ENCODE peak calls at places on chromosomes 13 and 19, in seven cellular contexts. One of them, this sample, is unnamed. For H3K9me3 and H3K36me3, the result is how much of the 10 kb centered on the place peaks cover.

GRCh38 chr19:58252102-58252685 is 23.5 kb downstream of the ZNF544 start:
- DNase-seq in astrocyte: no peak
- DNase-seq in HAP-1: no peak
- DNase-seq in CD8-positive, alpha-beta T cell: no peak
- DNase-seq in left ventricle myocardium inferior: no peak
- DNase-seq in ovary: no peak
- DNase-seq in CD8-positive, alpha-beta memory T cell: no peak
- DNase-seq in this sample: no peak

GRCh38 chr13:20230913-20231838 is 943 bp downstream of the GJB6 start:
- DNase-seq in astrocyte: no peak
- DNase-seq in HAP-1: no peak
- DNase-seq in CD8-positive, alpha-beta T cell: no peak
- DNase-seq in left ventricle myocardium inferior: no peak
- DNase-seq in ovary: no peak
- DNase-seq in CD8-positive, alpha-beta memory T cell: no peak
- DNase-seq in this sample: no peak

GRCh38 chr19:41218615-41219507 is at the start of gene AXL:
- DNase-seq in astrocyte: peak
- DNase-seq in HAP-1: no peak
- DNase-seq in CD8-positive, alpha-beta T cell: no peak
- DNase-seq in left ventricle myocardium inferior: peak
- DNase-seq in ovary: peak
- DNase-seq in CD8-positive, alpha-beta memory T cell: no peak
- DNase-seq in this sample: peak

GRCh38 chr13:73059460-73060250 is 850 bp downstream of the KLF5 start:
- DNase-seq in astrocyte: no peak
- DNase-seq in HAP-1: no peak
- DNase-seq in CD8-positive, alpha-beta T cell: peak
- DNase-seq in left ventricle myocardium inferior: peak
- DNase-seq in ovary: peak
- DNase-seq in CD8-positive, alpha-beta memory T cell: peak
- DNase-seq in this sample: peak

GRCh38 chr19:32627714-32628253 is 46.8 kb downstream of the PDCD5 start:
- DNase-seq in astrocyte: no peak
- DNase-seq in HAP-1: no peak
- DNase-seq in CD8-positive, alpha-beta T cell: no peak
- DNase-seq in left ventricle myocardium inferior: no peak
- DNase-seq in ovary: no peak
- DNase-seq in CD8-positive, alpha-beta memory T cell: no peak
- DNase-seq in this sample: no peak

GRCh38 chr19:41995959-41996797 is 2.1 kb upstream of the ATP1A3 start:
- DNase-seq in astrocyte: no peak
- DNase-seq in HAP-1: no peak
- DNase-seq in CD8-positive, alpha-beta T cell: no peak
- DNase-seq in left ventricle myocardium inferior: no peak
- DNase-seq in ovary: no peak
- DNase-seq in CD8-positive, alpha-beta memory T cell: no peak
- DNase-seq in this sample: no peak

GRCh38 chr19:18203408-18203862 is 407 bp downstream of the RAB3A start:
- DNase-seq in astrocyte: no peak
- DNase-seq in HAP-1: no peak
- DNase-seq in CD8-positive, alpha-beta T cell: peak
- DNase-seq in left ventricle myocardium inferior: peak
- DNase-seq in ovary: peak
- DNase-seq in CD8-positive, alpha-beta memory T cell: peak
- DNase-seq in this sample: peak

GRCh38 chr19:19083413-19084178 is 19.8 kb downstream of the SLC25A42 start:
- DNase-seq in astrocyte: no peak
- DNase-seq in HAP-1: no peak
- DNase-seq in CD8-positive, alpha-beta T cell: no peak
- DNase-seq in left ventricle myocardium inferior: peak
- DNase-seq in ovary: no peak
- DNase-seq in CD8-positive, alpha-beta memory T cell: no peak
- DNase-seq in this sample: no peak

GRCh38 chr19:57362419-57362818 is 932 bp upstream of the TRAPPC2B start:
- DNase-seq in astrocyte: no peak
- DNase-seq in HAP-1: no peak
- DNase-seq in CD8-positive, alpha-beta T cell: no peak
- DNase-seq in left ventricle myocardium inferior: no peak
- DNase-seq in ovary: no peak
- DNase-seq in CD8-positive, alpha-beta memory T cell: no peak
- DNase-seq in this sample: no peak

GRCh38 chr19:50897612-50898011 is 13.6 kb downstream of the KLK4 start:
- DNase-seq in astrocyte: no peak
- DNase-seq in HAP-1: no peak
- DNase-seq in CD8-positive, alpha-beta T cell: no peak
- DNase-seq in left ventricle myocardium inferior: no peak
- DNase-seq in ovary: no peak
- DNase-seq in CD8-positive, alpha-beta memory T cell: no peak
- DNase-seq in this sample: no peak

GRCh38 chr19:57642396-57643046 is 9.6 kb downstream of the ZNF211 start:
- DNase-seq in astrocyte: no peak
- DNase-seq in HAP-1: no peak
- DNase-seq in CD8-positive, alpha-beta T cell: no peak
- DNase-seq in left ventricle myocardium inferior: no peak
- DNase-seq in ovary: no peak
- DNase-seq in CD8-positive, alpha-beta memory T cell: no peak
- DNase-seq in this sample: no peak

GRCh38 chr13:40352385-40352778 is 314.1 kb downstream of the FOXO1 start:
- DNase-seq in astrocyte: no peak
- DNase-seq in HAP-1: no peak
- DNase-seq in CD8-positive, alpha-beta T cell: no peak
- DNase-seq in left ventricle myocardium inferior: peak
- DNase-seq in ovary: no peak
- DNase-seq in CD8-positive, alpha-beta memory T cell: no peak
- DNase-seq in this sample: no peak

GRCh38 chr13:109344552-109345157 is 441.7 kb downstream of the IRS2 start:
- DNase-seq in astrocyte: peak
- DNase-seq in HAP-1: no peak
- DNase-seq in CD8-positive, alpha-beta T cell: no peak
- DNase-seq in left ventricle myocardium inferior: no peak
- DNase-seq in ovary: no peak
- DNase-seq in CD8-positive, alpha-beta memory T cell: no peak
- DNase-seq in this sample: no peak

GRCh38 chr13:71339736-71340135 is 527.3 kb downstream of the DACH1 start:
- DNase-seq in astrocyte: no peak
- DNase-seq in HAP-1: no peak
- DNase-seq in CD8-positive, alpha-beta T cell: no peak
- DNase-seq in left ventricle myocardium inferior: no peak
- DNase-seq in ovary: no peak
- DNase-seq in CD8-positive, alpha-beta memory T cell: no peak
- DNase-seq in this sample: no peak

GRCh38 chr13:51552027-51552426 is 32.2 kb upstream of the WDFY2 start:
- DNase-seq in astrocyte: no peak
- DNase-seq in HAP-1: no peak
- DNase-seq in CD8-positive, alpha-beta T cell: no peak
- DNase-seq in left ventricle myocardium inferior: no peak
- DNase-seq in ovary: no peak
- DNase-seq in CD8-positive, alpha-beta memory T cell: no peak
- DNase-seq in this sample: no peak

GRCh38 chr13:19156013-19156825 is 25.4 kb downstream of the TUBA3C start:
- DNase-seq in astrocyte: no peak
- DNase-seq in HAP-1: no peak
- DNase-seq in CD8-positive, alpha-beta T cell: no peak
- DNase-seq in left ventricle myocardium inferior: no peak
- DNase-seq in ovary: no peak
- DNase-seq in CD8-positive, alpha-beta memory T cell: no peak
- DNase-seq in this sample: no peak

GRCh38 chr19:35141627-35142401 is 1.2 kb upstream of the FXYD7 start:
- DNase-seq in astrocyte: no peak
- DNase-seq in HAP-1: no peak
- DNase-seq in CD8-positive, alpha-beta T cell: no peak
- DNase-seq in left ventricle myocardium inferior: no peak
- DNase-seq in ovary: peak
- DNase-seq in CD8-positive, alpha-beta memory T cell: no peak
- DNase-seq in this sample: no peak

GRCh38 chr19:39085392-39085791 is 1.2 kb downstream of the ACP7 start:
- DNase-seq in astrocyte: no peak
- DNase-seq in HAP-1: no peak
- DNase-seq in CD8-positive, alpha-beta T cell: no peak
- DNase-seq in left ventricle myocardium inferior: no peak
- DNase-seq in ovary: no peak
- DNase-seq in CD8-positive, alpha-beta memory T cell: no peak
- DNase-seq in this sample: no peak

GRCh38 chr13:31846984-31847752 is 107.8 kb downstream of the RXFP2 start:
- DNase-seq in astrocyte: no peak
- DNase-seq in HAP-1: no peak
- DNase-seq in CD8-positive, alpha-beta T cell: no peak
- DNase-seq in left ventricle myocardium inferior: no peak
- DNase-seq in ovary: peak
- DNase-seq in CD8-positive, alpha-beta memory T cell: no peak
- DNase-seq in this sample: peak

GRCh38 chr13:100881291-100881864 is 206.8 kb upstream of the TMTC4 start:
- DNase-seq in astrocyte: no peak
- DNase-seq in HAP-1: no peak
- DNase-seq in CD8-positive, alpha-beta T cell: no peak
- DNase-seq in left ventricle myocardium inferior: no peak
- DNase-seq in ovary: no peak
- DNase-seq in CD8-positive, alpha-beta memory T cell: no peak
- DNase-seq in this sample: no peak

GRCh38 chr13:107730835-107731234 is 484.5 kb downstream of the LIG4 start:
- DNase-seq in astrocyte: peak
- DNase-seq in HAP-1: no peak
- DNase-seq in CD8-positive, alpha-beta T cell: no peak
- DNase-seq in left ventricle myocardium inferior: no peak
- DNase-seq in ovary: no peak
- DNase-seq in CD8-positive, alpha-beta memory T cell: no peak
- DNase-seq in this sample: no peak

GRCh38 chr13:39201075-39201630 is 162.9 kb downstream of the NHLRC3 start:
- DNase-seq in astrocyte: no peak
- DNase-seq in HAP-1: no peak
- DNase-seq in CD8-positive, alpha-beta T cell: no peak
- DNase-seq in left ventricle myocardium inferior: peak
- DNase-seq in ovary: no peak
- DNase-seq in CD8-positive, alpha-beta memory T cell: no peak
- DNase-seq in this sample: no peak

GRCh38 chr13:19959141-19959830 is 759 bp downstream of the ZMYM2 start:
- DNase-seq in astrocyte: peak
- DNase-seq in HAP-1: peak
- DNase-seq in CD8-positive, alpha-beta T cell: peak
- DNase-seq in left ventricle myocardium inferior: peak
- DNase-seq in ovary: peak
- DNase-seq in CD8-positive, alpha-beta memory T cell: peak
- DNase-seq in this sample: peak

GRCh38 chr13:40626977-40627376 is 39.5 kb downstream of the FOXO1 start:
- DNase-seq in astrocyte: no peak
- DNase-seq in HAP-1: no peak
- DNase-seq in CD8-positive, alpha-beta T cell: no peak
- DNase-seq in left ventricle myocardium inferior: no peak
- DNase-seq in ovary: no peak
- DNase-seq in CD8-positive, alpha-beta memory T cell: no peak
- DNase-seq in this sample: no peak

GRCh38 chr19:28940751-28941500 is 272.0 kb downstream of the UQCRFS1 start:
- DNase-seq in astrocyte: no peak
- DNase-seq in HAP-1: no peak
- DNase-seq in CD8-positive, alpha-beta T cell: no peak
- DNase-seq in left ventricle myocardium inferior: no peak
- DNase-seq in ovary: no peak
- DNase-seq in CD8-positive, alpha-beta memory T cell: no peak
- DNase-seq in this sample: peak

GRCh38 chr19:398719-399118 is 10.2 kb downstream of the C2CD4C start:
- DNase-seq in astrocyte: no peak
- DNase-seq in HAP-1: no peak
- DNase-seq in CD8-positive, alpha-beta T cell: no peak
- DNase-seq in left ventricle myocardium inferior: no peak
- DNase-seq in ovary: no peak
- DNase-seq in CD8-positive, alpha-beta memory T cell: peak
- DNase-seq in this sample: no peak
- H3K9me3 ChIP-seq in astrocyte: under half
- H3K9me3 ChIP-seq in HAP-1: under half
- H3K9me3 ChIP-seq in CD8-positive, alpha-beta T cell: under half
- H3K9me3 ChIP-seq in left ventricle myocardium inferior: under half
- H3K9me3 ChIP-seq in ovary: under half
- H3K9me3 ChIP-seq in CD8-positive, alpha-beta memory T cell: under half
- H3K9me3 ChIP-seq in this sample: under half

GRCh38 chr19:43594081-43594697 is 1.7 kb downstream of the IRGQ start:
- DNase-seq in astrocyte: no peak
- DNase-seq in HAP-1: no peak
- DNase-seq in CD8-positive, alpha-beta T cell: no peak
- DNase-seq in left ventricle myocardium inferior: no peak
- DNase-seq in ovary: no peak
- DNase-seq in CD8-positive, alpha-beta memory T cell: no peak
- DNase-seq in this sample: no peak
- H3K36me3 ChIP-seq in astrocyte: under half
- H3K36me3 ChIP-seq in HAP-1: under half
- H3K36me3 ChIP-seq in CD8-positive, alpha-beta T cell: under half
- H3K36me3 ChIP-seq in left ventricle myocardium inferior: half or more
- H3K36me3 ChIP-seq in ovary: under half
- H3K36me3 ChIP-seq in CD8-positive, alpha-beta memory T cell: under half
- H3K36me3 ChIP-seq in this sample: under half

DNA sequence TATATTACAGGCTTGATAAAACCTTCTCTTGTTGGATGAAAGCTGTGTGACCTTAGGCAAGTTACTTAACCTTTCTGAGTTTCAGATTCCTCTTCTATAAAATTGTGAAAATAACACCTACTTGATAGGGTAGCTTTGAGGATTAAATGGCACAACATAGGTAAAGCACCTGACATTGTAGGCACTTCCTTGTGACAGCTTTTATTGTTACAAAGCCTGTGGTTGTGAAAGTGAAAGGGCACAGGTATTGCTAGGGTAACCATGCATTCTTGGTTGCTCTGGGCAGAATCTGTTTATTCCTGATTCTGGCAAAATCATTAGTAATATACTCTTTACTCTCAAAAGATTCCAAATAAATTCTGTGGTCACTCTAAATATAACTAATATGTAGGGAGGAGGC is 493.4 kb downstream of the OLFM4 start:
- DNase-seq in astrocyte: no peak
- DNase-seq in HAP-1: no peak
- DNase-seq in CD8-positive, alpha-beta T cell: no peak
- DNase-seq in left ventricle myocardium inferior: no peak
- DNase-seq in ovary: no peak
- DNase-seq in CD8-positive, alpha-beta memory T cell: no peak
- DNase-seq in this sample: no peak
- H3K9me3 ChIP-seq in astrocyte: under half
- H3K9me3 ChIP-seq in HAP-1: under half
- H3K9me3 ChIP-seq in CD8-positive, alpha-beta T cell: under half
- H3K9me3 ChIP-seq in left ventricle myocardium inferior: under half
- H3K9me3 ChIP-seq in ovary: under half
- H3K9me3 ChIP-seq in CD8-positive, alpha-beta memory T cell: under half
- H3K9me3 ChIP-seq in this sample: under half

DNA sequence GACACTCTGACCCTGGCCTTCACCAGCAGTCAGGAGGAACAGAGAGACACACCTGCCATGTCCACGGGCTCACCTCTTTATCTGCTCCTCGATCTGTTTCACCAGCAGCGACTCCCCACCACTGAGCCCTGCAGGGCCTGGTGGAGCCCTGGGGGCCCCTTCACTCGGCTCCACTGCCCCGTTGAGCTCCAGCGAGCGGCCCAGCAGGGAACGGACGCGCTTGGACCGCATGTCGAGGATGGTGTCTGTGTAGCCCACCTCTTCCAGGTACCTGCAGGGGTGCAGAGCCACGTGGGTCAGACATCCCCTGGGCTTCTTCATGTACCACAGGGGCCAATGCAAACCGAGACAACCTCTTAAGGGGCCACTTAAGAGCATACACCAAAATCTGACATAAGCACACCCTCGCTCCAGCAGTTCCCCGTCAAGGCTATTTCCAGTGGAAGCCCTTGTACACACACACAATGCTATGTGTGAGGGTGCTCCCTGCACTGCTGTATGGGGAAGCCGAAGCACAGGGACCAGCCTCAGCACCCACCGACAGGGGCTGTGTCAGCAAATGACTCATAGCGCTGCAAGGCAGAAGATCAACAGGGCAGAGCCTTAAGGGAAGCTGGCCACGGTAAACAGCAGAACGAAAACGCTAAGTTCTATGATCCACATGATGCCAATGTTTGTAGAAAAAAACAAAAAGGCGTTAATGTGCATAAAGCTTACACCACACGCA is 12.7 kb upstream of the FKRP start:
- DNase-seq in astrocyte: peak
- DNase-seq in HAP-1: no peak
- DNase-seq in CD8-positive, alpha-beta T cell: no peak
- DNase-seq in left ventricle myocardium inferior: no peak
- DNase-seq in ovary: no peak
- DNase-seq in CD8-positive, alpha-beta memory T cell: no peak
- DNase-seq in this sample: peak
- H3K36me3 ChIP-seq in astrocyte: under half
- H3K36me3 ChIP-seq in HAP-1: half or more
- H3K36me3 ChIP-seq in CD8-positive, alpha-beta T cell: under half
- H3K36me3 ChIP-seq in left ventricle myocardium inferior: half or more
- H3K36me3 ChIP-seq in ovary: under half
- H3K36me3 ChIP-seq in CD8-positive, alpha-beta memory T cell: under half
- H3K36me3 ChIP-seq in this sample: half or more